ENCODE peak calls at places on chromosome 19, in five cellular contexts. U, S, E, B and Y are unnamed samples.

GRCh38 chr19:1425102-1425842 is 12.9 kb upstream of the RPS15 start:
- DNase-seq in U (no peak), S (no peak), E (no peak), B (no peak), Y (peak; percentile 74)

GRCh38 chr19:28521614-28522544 is 691.1 kb downstream of the UQCRFS1 start:
- DNase-seq in U (no peak), S (no peak), E (no peak), B (no peak), Y (no peak)

GRCh38 chr19:17977073-17977472 is 10.2 kb downstream of the KCNN1 start:
- DNase-seq in U (no peak), S (no peak), E (no peak), B (no peak), Y (no peak)

GRCh38 chr19:8924283-8924682 is 85.9 kb downstream of the MUC16 start:
- DNase-seq in U (no peak), S (no peak), E (no peak), B (no peak), Y (no peak)

GRCh38 chr19:14614099-14614412 is 31.2 kb downstream of the CLEC17A start:
- DNase-seq in U (peak; percentile 41), S (no peak), E (no peak), B (no peak), Y (no peak)

GRCh38 chr19:54141356-54141755 is 3.8 kb downstream of the CNOT3 start:
- DNase-seq in U (no peak), S (no peak), E (no peak), B (no peak), Y (no peak)

GRCh38 chr19:47075179-47075811 is 26.9 kb upstream of the TMEM160 start:
- DNase-seq in U (peak; percentile 53), S (no peak), E (no peak), B (no peak), Y (no peak)

GRCh38 chr19:30881986-30882385 is 467.2 kb downstream of the TSHZ3 start:
- DNase-seq in U (no peak), S (no peak), E (no peak), B (no peak), Y (no peak)

GRCh38 chr19:8460516-8461298 is 15.9 kb downstream of the HNRNPM start:
- DNase-seq in U (no peak), S (no peak), E (no peak), B (no peak), Y (no peak)

GRCh38 chr19:18319591-18320135 is 3.2 kb downstream of the LSM4 start:
- DNase-seq in U (peak; percentile 53), S (no peak), E (no peak), B (no peak), Y (no peak)

GRCh38 chr19:42942187-42942789 is 5.3 kb upstream of the PSG7 start:
- DNase-seq in U (no peak), S (no peak), E (peak; percentile 36), B (no peak), Y (no peak)

GRCh38 chr19:1468274-1469199 is 10.5 kb downstream of the C19orf25 start:
- DNase-seq in U (no peak), S (no peak), E (no peak), B (no peak), Y (no peak)

GRCh38 chr19:15782211-15782610 is 5.2 kb upstream of the OR10H5 start:
- DNase-seq in U (no peak), S (no peak), E (no peak), B (no peak), Y (no peak)
- H3K27ac ChIP-seq in U (no peak overlapping the region), S (no peak overlapping the region), E (no peak overlapping the region), B (no peak overlapping the region), Y (no peak overlapping the region)

GRCh38 chr19:49210901-49211451 is 53.4 kb downstream of the TRPM4 start:
- DNase-seq in U (no peak), S (no peak), E (no peak), B (no peak), Y (no peak)
- H3K27ac ChIP-seq in U (no peak overlapping the region), S (no peak overlapping the region), E (no peak overlapping the region), B (peak overlapping the region; percentile 15), Y (no peak overlapping the region)

DNA sequence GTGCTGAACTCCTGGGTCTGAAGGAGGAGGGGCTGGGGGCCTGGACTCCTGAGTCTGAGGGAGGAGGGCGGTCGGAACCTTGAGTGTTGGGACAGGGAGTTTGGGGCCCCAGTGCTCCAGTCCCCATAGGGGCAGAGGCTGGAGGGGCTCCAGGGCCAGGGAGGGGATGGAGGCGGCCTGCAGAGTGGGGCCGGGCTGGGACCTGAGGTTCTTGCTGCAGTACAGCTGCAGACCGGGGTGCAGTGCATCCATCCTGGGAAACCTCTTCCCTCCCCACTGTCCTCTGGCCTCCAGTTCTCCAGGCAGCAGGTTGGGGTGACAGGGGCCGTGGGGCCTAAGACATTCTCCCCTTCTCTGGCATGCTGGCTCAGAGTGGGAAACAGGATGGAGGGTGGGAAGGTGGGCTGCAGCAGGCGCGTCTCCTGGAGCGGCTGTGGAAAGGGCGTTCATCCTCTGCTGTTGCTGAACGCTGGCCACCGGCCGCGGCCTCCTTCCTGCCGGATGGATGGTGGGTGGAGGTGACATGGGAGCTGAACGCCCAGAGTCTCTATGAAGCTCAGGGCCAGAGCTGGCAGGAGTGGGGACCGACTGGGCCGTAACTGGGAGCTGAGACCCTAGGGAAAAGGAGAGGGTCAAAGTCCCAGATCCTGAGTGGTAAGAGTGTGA is 1.6 kb downstream of the BRSK1 start:
- DNase-seq in U (no peak), S (no peak), E (no peak), B (no peak), Y (no peak)
- H3K27ac ChIP-seq in U (no peak overlapping the region), S (peak overlapping the region; percentile 1), E (no peak overlapping the region), B (peak overlapping the region; percentile 91), Y (no peak overlapping the region)

GRCh38 chr19:3179739-3180293 is 1.2 kb downstream of the S1PR4 start:
- DNase-seq in U (no peak), S (no peak), E (no peak), B (no peak), Y (no peak)
- H3K27ac ChIP-seq in U (peak overlapping the region; percentile 91), S (no peak overlapping the region), E (no peak overlapping the region), B (no peak overlapping the region), Y (no peak overlapping the region)

GRCh38 chr19:10878253-10878652 is 6.9 kb downstream of the CARM1 start:
- DNase-seq in U (no peak), S (no peak), E (no peak), B (no peak), Y (no peak)
- H3K27ac ChIP-seq in U (no peak overlapping the region), S (peak overlapping the region; percentile 79), E (no peak overlapping the region), B (no peak overlapping the region), Y (no peak overlapping the region)